ENCODE peak calls at places on chromosomes 13 and 19, in six cellular contexts. R is AG04450, B is psoas muscle, V is HEK293T, J is foreskin fibroblast, Q is tibial nerve. U is an unnamed sample.

GRCh38 chr19:38145627-38146026 is 78.4 kb downstream of the DPF1 start:
- DNase-seq in V (no peak), R (no peak), J (peak; percentile 44), B (no peak), Q (peak; percentile 73), U (no peak)

GRCh38 chr19:36110487-36111199 is at the start of gene OVOL3:
- DNase-seq in Q (no peak), B (no peak), J (no peak), R (no peak), V (no peak), U (no peak)

GRCh38 chr19:46190489-46190888 is 39.1 kb upstream of the IGFL1 start:
- DNase-seq in Q (no peak), J (no peak), R (no peak), V (no peak), B (no peak), U (no peak)

GRCh38 chr13:106373989-106374572 is 161.4 kb downstream of the EFNB2 start:
- DNase-seq in J (peak; percentile 69), V (no peak), B (no peak), R (no peak), Q (no peak), U (no peak)

GRCh38 chr13:113122571-113123225 is at the start of gene F10:
- DNase-seq in Q (peak; percentile 61), B (peak; percentile 78), R (peak; percentile 39), V (no peak), J (peak; percentile 95), U (peak; percentile 29)

GRCh38 chr13:50309200-50309848 is 294.1 kb downstream of the KCNRG start:
- DNase-seq in Q (no peak), V (no peak), R (no peak), B (no peak), J (no peak), U (no peak)

GRCh38 chr13:75812751-75813181 is 176.6 kb downstream of the LMO7 start:
- DNase-seq in Q (no peak), V (no peak), R (no peak), J (no peak), B (no peak), U (no peak)

GRCh38 chr19:13038306-13039210 is 43.3 kb downstream of the NFIX start:
- DNase-seq in B (no peak), R (no peak), V (no peak), J (no peak), Q (no peak), U (no peak)

GRCh38 chr13:95643471-95643813 is 1.1 kb downstream of the DZIP1 start:
- DNase-seq in Q (no peak), B (no peak), J (no peak), R (no peak), V (peak; percentile 10), U (no peak)

GRCh38 chr19:38952395-38953165 is 21.8 kb downstream of the MRPS12 start:
- DNase-seq in V (no peak), R (no peak), B (no peak), Q (no peak), J (peak; percentile 24), U (peak; percentile 38)

GRCh38 chr13:113907637-113908617 is 44.1 kb upstream of the GAS6 start:
- DNase-seq in J (peak; percentile 44), B (no peak), V (no peak), R (peak; percentile 94), Q (no peak), U (no peak)

GRCh38 chr13:111326981-111327642 is 6.7 kb downstream of the TEX29 start:
- DNase-seq in J (no peak), R (no peak), Q (no peak), B (no peak), V (no peak), U (no peak)

GRCh38 chr13:27005976-27006518 is 165.6 kb downstream of the USP12 start:
- DNase-seq in Q (no peak), V (no peak), J (no peak), B (no peak), R (no peak), U (no peak)

GRCh38 chr13:80134360-80134759 is 206.6 kb downstream of the SPRY2 start:
- DNase-seq in V (no peak), R (no peak), B (no peak), Q (no peak), J (no peak), U (no peak)

GRCh38 chr13:104831823-104832222 is 1703.6 kb downstream of the EFNB2 start:
- DNase-seq in J (no peak), Q (no peak), V (peak; percentile 6), B (no peak), R (no peak), U (no peak)

GRCh38 chr13:31595568-31595967 is 143.8 kb upstream of the RXFP2 start:
- DNase-seq in V (no peak), B (no peak), J (peak; percentile 54), R (no peak), Q (no peak), U (no peak)

GRCh38 chr13:75219479-75220237 is 262.3 kb downstream of the TBC1D4 start:
- DNase-seq in B (peak; percentile 87), J (peak; percentile 90), V (peak; percentile 99), R (peak; percentile 27), Q (peak; percentile 74), U (peak; percentile 96)

GRCh38 chr19:2984196-2984490 is 6.8 kb downstream of the TLE6 start:
- DNase-seq in Q (no peak), V (no peak), R (no peak), J (no peak), B (no peak), U (no peak)